ENCODE peak calls at places on chromosomes 13 and 19, in seven cellular contexts. H, D, I, M, U, T and Y are unnamed samples.
A peak's percentile ranks its signal among the peaks of the same experiment; 100 is the strongest.

GRCh38 chr13:94139393-94139995 is 340.0 kb downstream of the DCT start:
- DNase-seq in I (no peak), M (no peak), T (no peak), H (no peak), U (no peak), D (no peak), Y (no peak)

GRCh38 chr13:98556968-98557591 is 19.8 kb downstream of the STK24 start:
- DNase-seq in D (no peak), U (no peak), H (peak; percentile 89), I (no peak), M (no peak), T (no peak), Y (no peak)

GRCh38 chr13:103883698-103884097 is 817.5 kb upstream of the SLC10A2 start:
- DNase-seq in M (no peak), D (no peak), U (no peak), T (no peak), H (peak; percentile 14), I (no peak), Y (no peak)

GRCh38 chr19:37594982-37595382 is 306 bp downstream of the ZNF540 start:
- DNase-seq in H (peak; percentile 80), I (peak; percentile 84), D (peak; percentile 68), T (no peak), U (peak; percentile 58), M (peak; percentile 81), Y (peak; percentile 73)

GRCh38 chr19:28577199-28577598 is 635.8 kb downstream of the UQCRFS1 start:
- DNase-seq in U (no peak), H (no peak), I (no peak), M (no peak), D (no peak), T (no peak), Y (no peak)

GRCh38 chr13:32272021-32272695 is 43.0 kb downstream of the ZAR1L start:
- DNase-seq in I (no peak), H (peak; percentile 46), D (no peak), T (no peak), U (no peak), M (no peak), Y (no peak)

GRCh38 chr13:98487016-98487415 is 89.9 kb downstream of the STK24 start:
- DNase-seq in I (no peak), U (no peak), D (no peak), T (no peak), H (peak; percentile 38), M (no peak), Y (no peak)

GRCh38 chr19:17109962-17110598 is 34.5 kb downstream of the MYO9B start:
- DNase-seq in D (peak; percentile 53), T (no peak), M (peak; percentile 76), I (peak; percentile 47), U (peak; percentile 72), H (no peak), Y (peak; percentile 52)

GRCh38 chr19:47267350-47267759 is 7.3 kb upstream of the INAFM1 start:
- DNase-seq in T (no peak), U (no peak), D (no peak), M (peak; percentile 84), I (no peak), H (no peak), Y (no peak)

GRCh38 chr13:42377640-42378382 is 105.9 kb downstream of the AKAP11 start:
- DNase-seq in T (no peak), D (no peak), H (no peak), U (no peak), I (no peak), M (no peak), Y (no peak)

GRCh38 chr13:51584731-51585191 is 499 bp downstream of the WDFY2 start:
- DNase-seq in D (peak; percentile 63), H (peak; percentile 77), M (no peak), I (peak; percentile 63), U (peak; percentile 63), T (peak; percentile 72), Y (peak; percentile 64)

GRCh38 chr19:12867120-12868099 is 13.8 kb downstream of the DNASE2 start:
- DNase-seq in T (peak; percentile 90), M (peak; percentile 66), U (no peak), D (peak; percentile 71), H (peak; percentile 81), I (peak; percentile 61), Y (no peak)

GRCh38 chr13:79387853-79388252 is 18.2 kb downstream of the RBM26 start:
- DNase-seq in U (no peak), D (no peak), I (no peak), T (no peak), H (no peak), M (no peak), Y (no peak)

GRCh38 chr13:79392882-79393563 is 13.0 kb downstream of the RBM26 start:
- DNase-seq in H (peak; percentile 81), M (no peak), T (no peak), U (no peak), I (no peak), D (no peak), Y (no peak)

GRCh38 chr13:79385694-79386093 is 20.4 kb downstream of the RBM26 start:
- DNase-seq in D (no peak), T (no peak), M (no peak), U (no peak), I (no peak), H (peak; percentile 22), Y (no peak)

GRCh38 chr13:79386125-79386822 is 19.8 kb downstream of the RBM26 start:
- DNase-seq in H (peak; percentile 13), T (no peak), U (no peak), I (no peak), M (no peak), D (no peak), Y (no peak)

DNA sequence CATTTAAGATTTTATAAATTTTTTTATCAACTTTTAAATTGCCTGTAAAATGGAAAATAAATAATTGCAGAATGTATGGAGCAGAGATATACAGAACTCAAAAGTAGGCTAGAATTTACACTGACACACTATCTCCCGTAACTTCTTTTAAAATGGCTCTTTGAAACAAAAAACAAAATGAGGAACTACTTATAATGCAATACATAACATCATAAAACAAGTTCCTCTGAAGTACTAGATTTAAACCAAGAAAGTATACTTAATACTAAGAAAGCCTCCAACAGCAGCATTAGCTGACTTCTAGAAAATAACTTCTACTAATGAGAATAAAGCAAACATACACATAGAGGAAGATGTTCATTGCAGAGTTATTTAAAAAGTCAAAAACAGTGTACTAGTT is 17.0 kb downstream of the RBM26 start:
- DNase-seq in D (no peak), M (no peak), I (no peak), H (no peak), T (no peak), U (no peak), Y (no peak)
- H3K4me1 ChIP-seq in D (peaks cover 5% of the 10 kb centered on the region), M (peaks cover 45% of the 10 kb centered on the region), I (peaks cover 60% of the 10 kb centered on the region), H (peaks cover 23% of the 10 kb centered on the region), T (peaks cover 3% of the 10 kb centered on the region), U (peaks cover 19% of the 10 kb centered on the region), Y (peaks cover 9% of the 10 kb centered on the region)

GRCh38 chr13:48750588-48751383 is 97.1 kb downstream of the CYSLTR2 start:
- DNase-seq in H (peak; percentile 76), D (peak; percentile 24), U (no peak), I (peak; percentile 77), M (peak; percentile 60), T (no peak), Y (peak; percentile 63)

GRCh38 chr13:48746816-48747215 is 93.1 kb downstream of the CYSLTR2 start:
- DNase-seq in U (no peak), D (no peak), H (no peak), M (no peak), I (no peak), T (no peak), Y (no peak)

GRCh38 chr13:48749144-48749543 is 95.4 kb downstream of the CYSLTR2 start:
- DNase-seq in D (no peak), H (peak; percentile 84), I (peak; percentile 31), T (no peak), M (no peak), U (no peak), Y (no peak)

GRCh38 chr13:48748681-48749080 is 95.0 kb downstream of the CYSLTR2 start:
- DNase-seq in T (no peak), H (no peak), M (no peak), I (no peak), D (no peak), U (no peak), Y (no peak)

DNA sequence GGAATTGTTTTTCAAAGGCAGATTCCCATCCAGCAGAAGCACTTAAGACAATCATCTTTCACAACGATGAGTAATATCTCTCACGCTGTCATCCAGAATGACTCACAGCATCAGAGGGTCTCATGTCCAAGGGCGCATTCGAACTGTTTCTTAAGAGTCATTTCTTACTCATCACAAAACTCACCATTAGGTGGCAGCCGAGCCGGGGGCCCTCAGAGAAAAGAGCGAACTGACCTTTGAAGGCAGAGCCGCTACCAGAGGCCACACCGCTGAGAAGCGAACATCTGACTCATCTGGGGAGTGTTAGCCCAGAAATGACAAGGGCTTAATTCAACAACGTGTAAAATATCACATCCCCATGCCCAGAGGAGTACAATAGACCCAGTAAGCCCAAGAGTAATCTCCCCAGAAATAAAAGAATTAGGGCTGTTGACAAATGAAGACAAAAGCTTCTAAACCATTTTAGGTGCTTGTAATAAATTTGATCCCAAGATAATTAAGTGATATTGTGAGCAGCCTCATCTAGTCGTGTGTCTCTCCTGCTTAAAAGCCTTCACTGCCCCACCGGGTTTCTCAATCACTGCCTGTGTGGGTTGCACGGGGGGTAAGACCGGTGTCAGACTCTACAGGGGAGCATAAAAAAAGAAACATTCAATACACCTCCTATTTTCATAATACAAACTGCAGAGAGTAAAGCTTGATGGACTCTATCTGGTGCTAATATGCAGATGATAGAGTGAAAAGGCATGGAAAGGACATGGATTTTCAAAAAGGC is 96.2 kb downstream of the CYSLTR2 start:
- DNase-seq in H (peak; percentile 100), U (peak; percentile 70), D (peak; percentile 71), M (peak; percentile 90), T (peak; percentile 29), I (peak; percentile 95), Y (peak; percentile 72)
- H3K27ac ChIP-seq in H (peak overlapping the region; percentile 63), U (peak overlapping the region; percentile 53), D (no peak overlapping the region), M (peak overlapping the region; percentile 53), T (no peak overlapping the region), I (peak overlapping the region; percentile 84), Y (peak overlapping the region; percentile 87)

GRCh38 chr13:38346764-38347163 is 2.9 kb upstream of the UFM1 start:
- DNase-seq in T (no peak), I (no peak), H (no peak), U (no peak), D (no peak), M (no peak), Y (no peak)

GRCh38 chr13:38338089-38338488 is 11.6 kb upstream of the UFM1 start:
- DNase-seq in D (no peak), I (no peak), H (no peak), U (no peak), M (no peak), T (no peak), Y (no peak)

GRCh38 chr13:38340624-38341023 is 9.0 kb upstream of the UFM1 start:
- DNase-seq in I (no peak), M (no peak), D (no peak), T (no peak), H (no peak), U (no peak), Y (no peak)

GRCh38 chr13:38341149-38341692 is 8.4 kb upstream of the UFM1 start:
- DNase-seq in U (no peak), M (no peak), I (no peak), T (no peak), H (no peak), D (no peak), Y (no peak)
- H3K4me3 ChIP-seq in U (no peak overlapping the region), M (no peak overlapping the region), I (no peak overlapping the region), T (no peak overlapping the region), H (no peak overlapping the region), D (no peak overlapping the region), Y (no peak overlapping the region)

DNA sequence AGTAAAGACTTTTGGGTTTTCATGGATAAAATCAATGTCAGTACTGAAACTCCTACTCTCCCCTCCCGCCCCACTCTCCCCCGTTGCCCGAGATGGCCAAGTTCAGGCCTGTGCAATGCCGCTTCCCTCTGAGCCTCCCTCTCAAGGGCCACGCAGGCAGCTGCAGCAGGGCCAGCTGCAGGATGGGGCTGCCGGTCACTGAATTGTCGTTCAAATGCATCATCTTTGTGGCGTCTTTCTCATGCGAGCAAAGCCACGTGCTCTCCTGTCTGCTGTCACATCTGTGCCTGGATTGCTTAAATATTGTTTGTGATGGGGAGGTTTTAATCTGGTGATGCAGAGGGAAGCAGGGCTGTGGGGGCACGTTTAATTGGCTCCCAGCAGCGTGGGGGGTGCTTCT is 26.6 kb downstream of the SHISA2 start:
- DNase-seq in T (no peak), M (no peak), U (no peak), D (no peak), H (no peak), I (no peak), Y (no peak)
- H3K4me1 ChIP-seq in T (peaks cover 17% of the 10 kb centered on the region), M (peaks cover 24% of the 10 kb centered on the region), U (peaks cover 6% of the 10 kb centered on the region), D (no peaks in the 10 kb centered on the region), H (peaks cover 21% of the 10 kb centered on the region), I (no peaks in the 10 kb centered on the region), Y (peaks cover 29% of the 10 kb centered on the region)